ENCODE peak calls at places on chromosome 5, in nine cellular contexts. M, U, T, O, I, E, A, W and G are unnamed samples.

GRCh38 chr5:44536650-44537260 is 147.5 kb upstream of the FGF10 start:
- DNase-seq in M (no peak), U (peak), T (no peak), O (peak), I (peak), E (no peak), A (no peak), W (peak), G (no peak)

GRCh38 chr5:19241690-19242089 is 746.3 kb downstream of the CDH18 start:
- DNase-seq in M (no peak), U (no peak), T (no peak), O (no peak), I (no peak), E (peak), A (no peak), W (peak), G (no peak)

GRCh38 chr5:156526081-156527017 is 199.4 kb downstream of the SGCD start:
- DNase-seq in M (no peak), U (no peak), T (no peak), O (no peak), I (no peak), E (no peak), A (no peak), W (no peak), G (no peak)

GRCh38 chr5:120228262-120229031 is 235.7 kb upstream of the PRR16 start:
- DNase-seq in M (no peak), U (no peak), T (no peak), O (no peak), I (no peak), E (no peak), A (no peak), W (no peak), G (no peak)

GRCh38 chr5:6307304-6307703 is 71.0 kb downstream of the MED10 start:
- DNase-seq in M (no peak), U (no peak), T (no peak), O (peak), I (no peak), E (no peak), A (peak), W (no peak), G (no peak)

GRCh38 chr5:148978370-148979103 is 84.3 kb downstream of the SH3TC2 start:
- DNase-seq in M (no peak), U (no peak), T (no peak), O (no peak), I (no peak), E (no peak), A (no peak), W (peak), G (no peak)

GRCh38 chr5:139495644-139496435 is 13.3 kb upstream of the STING1 start:
- DNase-seq in M (peak), U (no peak), T (no peak), O (no peak), I (no peak), E (no peak), A (no peak), W (peak), G (no peak)

GRCh38 chr5:75734913-75735789 is 17.9 kb upstream of the POC5 start:
- DNase-seq in M (peak), U (peak), T (no peak), O (no peak), I (peak), E (no peak), A (no peak), W (peak), G (peak)

GRCh38 chr5:1510631-1511030 is 13.1 kb downstream of the LPCAT1 start:
- DNase-seq in M (peak), U (no peak), T (no peak), O (no peak), I (no peak), E (no peak), A (no peak), W (no peak), G (peak)